ENCODE peak calls at places on chromosome 13, in four cellular contexts. A is WTC11, O is K562, Z is SK-N-SH. H is an unnamed sample.
A peak's percentile ranks its signal among the peaks of the same experiment; 100 is the strongest.

GRCh38 chr13:30816733-30817132 is 81.4 kb downstream of the ALOX5AP start:
- DNase-seq in A (no peak), O (no peak), Z (no peak), H (no peak)

GRCh38 chr13:79593611-79594275 is 112.8 kb downstream of the NDFIP2 start:
- DNase-seq in A (no peak), O (no peak), Z (peak; percentile 44), H (no peak)

GRCh38 chr13:76383671-76384461 is 502.3 kb downstream of the KCTD12 start:
- DNase-seq in A (no peak), O (no peak), Z (peak; percentile 36), H (no peak)

GRCh38 chr13:47409778-47410177 is 512.9 kb upstream of the HTR2A start:
- DNase-seq in A (no peak), O (no peak), Z (no peak), H (no peak)

GRCh38 chr13:83229574-83230300 is 652.5 kb downstream of the SLITRK1 start:
- DNase-seq in A (no peak), O (no peak), Z (no peak), H (no peak)

GRCh38 chr13:64675256-64675892 is 2554.8 kb downstream of the PCDH9 start:
- DNase-seq in A (no peak), O (no peak), Z (no peak), H (no peak)

GRCh38 chr13:24244802-24245201 is 64.6 kb upstream of the C1QTNF9 start:
- DNase-seq in A (no peak), O (no peak), Z (no peak), H (no peak)

GRCh38 chr13:41919031-41919740 is 41.7 kb downstream of the VWA8 start:
- DNase-seq in A (no peak), O (no peak), Z (no peak), H (no peak)

GRCh38 chr13:102090532-102090931 is 311.3 kb downstream of the FGF14 start:
- DNase-seq in A (no peak), O (no peak), Z (no peak), H (no peak)

GRCh38 chr13:41286370-41286769 is 23.0 kb upstream of the MTRF1 start:
- DNase-seq in A (no peak), O (no peak), Z (no peak), H (no peak)

GRCh38 chr13:52449323-52450011 is 967 bp downstream of the VPS36 start:
- DNase-seq in A (no peak), O (no peak), Z (no peak), H (no peak)

DNA sequence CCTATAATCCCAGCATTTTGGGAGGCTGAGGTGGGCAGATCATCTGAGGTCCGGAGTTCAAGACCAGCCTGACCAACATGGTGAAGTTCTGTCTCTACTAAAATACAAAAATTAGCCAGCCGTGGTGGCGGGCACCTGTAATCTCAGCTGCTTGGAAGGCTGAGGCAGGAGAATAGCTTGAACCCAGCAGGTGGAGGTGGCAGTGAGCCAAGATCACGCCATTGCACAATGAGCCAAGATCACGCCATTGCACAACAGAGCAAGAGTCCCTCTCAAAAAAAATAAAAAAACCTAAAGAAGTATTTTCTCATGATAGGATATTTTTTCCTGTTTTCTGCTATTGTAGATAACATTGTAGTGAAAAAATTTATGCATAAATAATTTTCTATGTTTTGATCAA is 13.3 kb downstream of the IFT88 start:
- DNase-seq in A (no peak), O (no peak), Z (no peak), H (no peak)
- TF ChIP-seq USF1 in A (no peak), O (no peak), Z (no peak), H (no peak)

GRCh38 chr13:50529154-50529882 is 314.2 kb downstream of the DLEU7 start:
- DNase-seq in A (peak; percentile 35), O (peak; percentile 31), Z (peak; percentile 37), H (no peak)
- TF ChIP-seq USF1 in A (no peak), O (no peak), Z (no peak), H (no peak)

GRCh38 chr13:109026266-109026665 is 396.9 kb downstream of the MYO16 start:
- DNase-seq in A (peak; percentile 16), O (no peak), Z (no peak), H (no peak)
- TF ChIP-seq USF1 in A (no peak), O (no peak), Z (no peak), H (no peak)

GRCh38 chr13:107713314-107713713 is 502.0 kb downstream of the LIG4 start:
- DNase-seq in A (no peak), O (no peak), Z (no peak), H (no peak)

GRCh38 chr13:107716741-107717140 is 498.6 kb downstream of the LIG4 start:
- DNase-seq in A (no peak), O (no peak), Z (no peak), H (no peak)

GRCh38 chr13:107715496-107715895 is 499.8 kb downstream of the LIG4 start:
- DNase-seq in A (no peak), O (no peak), Z (no peak), H (no peak)

GRCh38 chr13:107716241-107716640 is 499.1 kb downstream of the LIG4 start:
- DNase-seq in A (no peak), O (no peak), Z (no peak), H (no peak)

GRCh38 chr13:107712145-107712544 is 503.2 kb downstream of the LIG4 start:
- DNase-seq in A (no peak), O (no peak), Z (no peak), H (no peak)
- TF ChIP-seq USF1 in A (no peak), O (no peak), Z (no peak), H (no peak)

GRCh38 chr13:36130168-36130541 is 1.0 kb downstream of the DCLK1 start:
- DNase-seq in A (no peak), O (no peak), Z (no peak), H (no peak)
- TF ChIP-seq USF1 in A (no peak), O (no peak), Z (no peak), H (no peak)

GRCh38 chr13:27493981-27494380 is 43.6 kb upstream of the MTIF3 start:
- DNase-seq in A (no peak), O (no peak), Z (no peak), H (no peak)

GRCh38 chr13:27496006-27496405 is 45.6 kb upstream of the MTIF3 start:
- DNase-seq in A (no peak), O (no peak), Z (no peak), H (no peak)

GRCh38 chr13:27500806-27501534 is 50.6 kb upstream of the MTIF3 start:
- DNase-seq in A (no peak), O (no peak), Z (no peak), H (no peak)

GRCh38 chr13:27496851-27497250 is 46.5 kb upstream of the MTIF3 start:
- DNase-seq in A (no peak), O (no peak), Z (no peak), H (no peak)
- TF ChIP-seq USF1 in A (no peak), O (no peak), Z (no peak), H (no peak)

DNA sequence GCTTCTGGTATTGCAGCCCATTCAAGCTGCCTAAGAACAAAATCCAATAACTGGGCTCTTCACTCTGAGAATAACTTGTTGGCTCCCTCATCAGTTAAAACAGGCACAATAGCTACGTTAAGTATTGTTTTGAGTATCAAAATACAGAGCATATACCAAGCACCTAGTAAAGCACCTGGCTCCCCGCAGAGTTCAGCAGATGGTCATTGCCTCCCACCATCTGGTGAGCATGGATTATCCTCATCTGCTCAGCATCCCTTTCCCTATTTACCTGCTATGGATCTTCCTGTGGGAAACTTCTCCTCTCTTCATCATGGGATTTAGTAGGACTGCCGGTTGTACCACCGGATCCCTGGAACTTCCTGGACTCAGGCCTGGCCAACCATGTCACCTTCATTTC is 199.2 kb upstream of the MAB21L1 start:
- DNase-seq in A (no peak), O (no peak), Z (no peak), H (no peak)
- TF ChIP-seq USF1 in A (no peak), O (no peak), Z (no peak), H (no peak)

DNA sequence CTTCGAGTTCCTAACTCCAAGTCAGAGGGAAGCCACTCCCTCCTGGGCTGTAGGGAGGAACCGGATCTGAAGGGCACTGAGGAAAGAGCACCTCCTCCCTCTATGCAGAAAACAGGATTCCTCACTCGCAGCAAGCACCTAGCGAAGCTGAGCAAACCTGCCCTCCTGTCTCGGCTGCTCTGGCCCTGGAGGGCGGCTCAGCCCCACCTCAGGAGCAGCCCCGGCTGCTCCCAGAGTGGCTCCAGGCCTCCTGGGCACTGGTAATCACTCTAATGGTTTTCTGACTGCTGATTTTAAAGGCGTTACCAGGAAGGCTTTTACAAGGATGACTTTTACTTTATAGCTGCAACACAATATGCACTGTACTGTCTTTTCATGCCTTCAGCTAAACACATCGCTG is 312.5 kb downstream of the TEX29 start:
- DNase-seq in A (peak; percentile 61), O (no peak), Z (no peak), H (no peak)
- TF ChIP-seq USF1 in A (no peak), O (no peak), Z (no peak), H (no peak)

GRCh38 chr13:94480672-94481145 is 1.2 kb upstream of the DCT start:
- DNase-seq in A (no peak), O (no peak), Z (no peak), H (no peak)
- TF ChIP-seq USF1 in A (no peak), O (no peak), Z (no peak), H (no peak)

GRCh38 chr13:111033172-111034133 is 81.7 kb upstream of the ARHGEF7 start:
- DNase-seq in A (no peak), O (peak; percentile 40), Z (no peak), H (no peak)

GRCh38 chr13:111037838-111038397 is 77.2 kb upstream of the ARHGEF7 start:
- DNase-seq in A (no peak), O (no peak), Z (no peak), H (no peak)

GRCh38 chr13:111035861-111036260 is 79.2 kb upstream of the ARHGEF7 start:
- DNase-seq in A (no peak), O (no peak), Z (no peak), H (no peak)

GRCh38 chr13:111036665-111037064 is 78.4 kb upstream of the ARHGEF7 start:
- DNase-seq in A (no peak), O (peak; percentile 29), Z (no peak), H (no peak)

DNA sequence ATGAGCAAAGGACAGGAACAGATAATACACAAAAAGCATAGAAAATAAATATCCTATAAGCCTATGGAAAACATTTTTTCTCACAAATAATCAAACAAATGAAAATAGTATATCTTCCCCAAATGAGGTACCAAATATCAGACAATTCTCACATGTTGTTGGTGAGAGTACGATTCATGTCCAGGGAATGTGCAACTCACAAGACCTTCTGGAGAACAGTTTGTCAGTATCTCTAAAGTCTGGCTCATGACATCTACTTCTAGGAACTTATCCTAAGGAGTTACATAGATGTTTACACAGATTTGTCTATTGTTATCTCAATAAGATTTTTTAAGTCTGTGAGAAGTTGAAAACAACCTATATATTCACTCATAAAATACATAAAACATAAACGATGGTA is 80.3 kb upstream of the ARHGEF7 start:
- DNase-seq in A (no peak), O (no peak), Z (no peak), H (no peak)
- TF ChIP-seq USF1 in A (no peak), O (no peak), Z (no peak), H (no peak)

H was measured in GM12878.